ENCODE peak calls at places on chromosome 14, in four cellular contexts. Y is Panc1, H is GM12878, Q is HepG2. D is an unnamed sample.

GRCh38 chr14:24042733-24043132 is 9.1 kb upstream of the CARMIL3 start:
- ATAC-seq in Y (no peak), H (no peak), Q (no peak), D (no peak)

GRCh38 chr14:99682809-99683618 is 1.1 kb upstream of the CYP46A1 start:
- ATAC-seq in Y (peak; percentile 82), H (peak; percentile 79), Q (peak; percentile 82), D (peak; percentile 25)

GRCh38 chr14:85359505-85359904 is 170.4 kb upstream of the FLRT2 start:
- ATAC-seq in Y (no peak), H (no peak), Q (no peak), D (no peak)

GRCh38 chr14:29759521-29760340 is 167.9 kb downstream of the PRKD1 start:
- ATAC-seq in Y (no peak), H (peak; percentile 69), Q (no peak), D (no peak)

GRCh38 chr14:100677152-100677924 is 49.4 kb upstream of the DLK1 start:
- ATAC-seq in Y (peak; percentile 53), H (no peak), Q (peak; percentile 31), D (peak; percentile 54)

GRCh38 chr14:97414718-97415098 is 617.5 kb downstream of the VRK1 start:
- ATAC-seq in Y (no peak), H (no peak), Q (no peak), D (no peak)

GRCh38 chr14:97603201-97603600 is 806.0 kb downstream of the VRK1 start:
- ATAC-seq in Y (no peak), H (no peak), Q (no peak), D (no peak)

GRCh38 chr14:69877492-69877891 is 1.7 kb upstream of the SMOC1 start:
- ATAC-seq in Y (no peak), H (peak; percentile 68), Q (no peak), D (no peak)

GRCh38 chr14:56598519-56598918 is 18.9 kb downstream of the TMEM260 start:
- ATAC-seq in Y (no peak), H (no peak), Q (no peak), D (no peak)

GRCh38 chr14:73397810-73398209 is 60.5 kb downstream of the NUMB start:
- ATAC-seq in Y (no peak), H (no peak), Q (peak; percentile 34), D (no peak)

GRCh38 chr14:106843951-106844483 is 1317.6 kb downstream of the TMEM121 start:
- ATAC-seq in Y (peak; percentile 19), H (peak; percentile 18), Q (no peak), D (no peak)

GRCh38 chr14:32633930-32634329 is 304.7 kb upstream of the NPAS3 start:
- ATAC-seq in Y (no peak), H (no peak), Q (no peak), D (no peak)

GRCh38 chr14:51638071-51638944 is 13.4 kb upstream of the FRMD6 start:
- ATAC-seq in Y (peak; percentile 83), H (no peak), Q (peak; percentile 99), D (no peak)

GRCh38 chr14:40139657-40140056 is 707.4 kb upstream of the FBXO33 start:
- ATAC-seq in Y (no peak), H (no peak), Q (no peak), D (no peak)

GRCh38 chr14:36048667-36049066 is 127.9 kb downstream of the PTCSC3 start:
- ATAC-seq in Y (no peak), H (no peak), Q (no peak), D (no peak)

GRCh38 chr14:49363926-49364751 is 222.0 kb downstream of the RPS29 start:
- ATAC-seq in Y (no peak), H (no peak), Q (peak; percentile 53), D (no peak)

GRCh38 chr14:95336192-95336760 is 16.6 kb upstream of the CLMN start:
- ATAC-seq in Y (no peak), H (peak; percentile 40), Q (peak; percentile 84), D (no peak)

GRCh38 chr14:59675394-59675793 is 98.8 kb upstream of the CCDC175 start:
- ATAC-seq in Y (no peak), H (no peak), Q (no peak), D (no peak)

GRCh38 chr14:50425816-50426215 is 29.1 kb upstream of the CDKL1 start:
- ATAC-seq in Y (no peak), H (no peak), Q (no peak), D (no peak)

GRCh38 chr14:55383541-55384140 is 28.0 kb downstream of the ATG14 start:
- ATAC-seq in Y (peak; percentile 38), H (no peak), Q (no peak), D (no peak)

GRCh38 chr14:92058006-92058917 is 18.4 kb upstream of the TRIP11 start:
- ATAC-seq in Y (no peak), H (no peak), Q (no peak), D (no peak)

GRCh38 chr14:74514471-74514932 is 20.9 kb downstream of the ISCA2 start:
- ATAC-seq in Y (no peak), H (peak; percentile 75), Q (peak; percentile 11), D (peak; percentile 35)

GRCh38 chr14:81589381-81590065 is 55.9 kb upstream of the SEL1L start:
- ATAC-seq in Y (no peak), H (peak; percentile 47), Q (no peak), D (no peak)

GRCh38 chr14:75206190-75206589 is 29.8 kb upstream of the TMED10 start:
- ATAC-seq in Y (no peak), H (no peak), Q (no peak), D (no peak)

GRCh38 chr14:94015223-94015622 is 10.9 kb upstream of the OTUB2 start:
- ATAC-seq in Y (no peak), H (peak; percentile 48), Q (peak; percentile 49), D (no peak)

GRCh38 chr14:32567543-32568384 is 238.7 kb downstream of the AKAP6 start:
- ATAC-seq in Y (no peak), H (no peak), Q (no peak), D (no peak)

GRCh38 chr14:73008501-73008900 is 18.4 kb downstream of the ZFYVE1 start:
- ATAC-seq in Y (no peak), H (no peak), Q (no peak), D (peak; percentile 63)

GRCh38 chr14:104794099-104794498 is 1.4 kb downstream of the AKT1 start:
- ATAC-seq in Y (peak; percentile 24), H (peak; percentile 50), Q (peak; percentile 17), D (no peak)

GRCh38 chr14:34707722-34708121 is 6.7 kb downstream of the CFL2 start:
- ATAC-seq in Y (peak; percentile 61), H (no peak), Q (peak; percentile 43), D (no peak)

GRCh38 chr14:86013663-86014062 is 483.7 kb downstream of the FLRT2 start:
- ATAC-seq in Y (no peak), H (no peak), Q (peak; percentile 78), D (no peak)

DNA sequence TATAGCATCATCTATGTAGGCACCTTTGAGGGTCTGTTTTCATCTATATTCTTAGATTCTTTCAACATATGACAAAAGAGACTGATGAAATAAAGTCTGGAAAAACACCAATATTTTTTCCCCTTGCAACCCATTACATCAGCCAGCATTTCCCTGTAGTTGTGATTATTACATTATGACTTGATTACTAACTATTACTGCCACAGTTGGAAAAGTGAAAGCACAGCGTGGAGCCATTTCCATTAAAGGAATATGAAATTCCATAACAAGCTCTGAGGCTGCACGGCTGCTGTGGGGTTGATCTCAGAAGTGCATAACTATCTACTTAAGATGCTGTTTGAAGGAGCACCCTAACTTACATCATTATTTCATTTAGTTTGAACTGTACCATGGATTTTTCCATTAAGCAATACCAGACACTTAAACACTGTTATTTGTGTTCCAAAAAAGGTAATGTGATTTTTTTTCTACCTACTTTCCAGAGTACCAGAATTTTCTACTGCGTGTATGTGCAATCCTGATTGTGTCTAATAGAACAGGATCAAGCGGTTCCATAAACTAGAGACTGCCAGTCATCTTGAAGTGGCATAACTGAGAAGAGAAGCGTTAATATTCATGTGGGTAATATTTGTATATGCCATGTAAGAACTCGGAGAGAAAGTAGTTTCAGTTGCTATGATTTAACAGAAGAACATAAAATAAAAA is 405.5 kb downstream of the MDGA2 start:
- ATAC-seq in Y (no peak), H (no peak), Q (no peak), D (no peak)
- TF ChIP-seq POLR2AphosphoS5 in Y (no peak), H (no peak), Q (no peak), D (no peak)

DNA sequence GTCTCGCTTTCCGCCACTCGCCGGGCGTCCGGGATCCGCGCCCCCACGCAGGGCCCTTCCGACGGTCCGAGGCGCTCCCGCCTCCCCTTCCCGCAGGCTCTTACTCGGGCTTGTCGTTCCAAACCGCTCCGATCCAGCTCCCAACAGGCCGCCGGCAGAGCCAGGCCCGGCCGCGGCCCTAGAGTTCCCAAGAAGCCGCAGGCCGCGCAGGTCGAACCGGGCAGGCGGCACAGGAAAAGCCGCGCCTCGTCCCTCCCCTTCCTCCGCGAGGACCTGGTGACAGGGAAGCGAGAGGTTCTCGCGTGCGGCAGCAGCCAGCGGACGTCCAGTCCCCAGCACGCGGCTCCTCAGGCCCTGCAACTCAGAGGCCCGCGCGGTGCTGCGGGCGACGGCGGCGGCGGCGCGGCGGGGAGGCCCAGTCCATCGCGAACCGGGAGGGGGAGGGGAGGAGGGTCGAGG is 277 bp downstream of the HECTD1 start:
- ATAC-seq in Y (no peak), H (peak; percentile 54), Q (peak; percentile 6), D (peak; percentile 75)
- TF ChIP-seq POLR2AphosphoS5 in Y (no peak), H (no peak), Q (no peak), D (peak; percentile 12)

DNA sequence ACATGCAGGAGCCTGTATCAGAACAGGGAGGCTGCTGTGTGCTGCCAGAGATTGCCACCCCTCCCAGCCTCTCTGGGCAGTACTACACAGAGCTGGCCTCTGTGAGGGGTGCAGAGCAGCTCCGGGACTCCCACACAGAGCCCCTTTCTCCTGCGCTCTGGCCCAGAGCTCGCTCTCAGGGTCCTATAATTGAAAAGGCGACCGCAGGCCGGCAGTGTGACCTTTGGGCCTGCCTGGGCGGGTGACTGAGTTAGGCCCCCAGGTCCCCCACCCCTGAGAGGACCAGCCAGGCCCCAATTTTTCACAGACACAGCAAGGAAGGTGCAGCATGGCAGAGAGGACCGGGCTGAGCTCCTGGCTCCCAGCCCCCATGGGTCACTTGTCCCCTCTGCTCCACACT is 136.4 kb downstream of the ZFP36L1 start:
- ATAC-seq in Y (no peak), H (no peak), Q (peak; percentile 28), D (no peak)
- TF ChIP-seq POLR2AphosphoS5 in Y (no peak), H (no peak), Q (no peak), D (no peak)

DNA sequence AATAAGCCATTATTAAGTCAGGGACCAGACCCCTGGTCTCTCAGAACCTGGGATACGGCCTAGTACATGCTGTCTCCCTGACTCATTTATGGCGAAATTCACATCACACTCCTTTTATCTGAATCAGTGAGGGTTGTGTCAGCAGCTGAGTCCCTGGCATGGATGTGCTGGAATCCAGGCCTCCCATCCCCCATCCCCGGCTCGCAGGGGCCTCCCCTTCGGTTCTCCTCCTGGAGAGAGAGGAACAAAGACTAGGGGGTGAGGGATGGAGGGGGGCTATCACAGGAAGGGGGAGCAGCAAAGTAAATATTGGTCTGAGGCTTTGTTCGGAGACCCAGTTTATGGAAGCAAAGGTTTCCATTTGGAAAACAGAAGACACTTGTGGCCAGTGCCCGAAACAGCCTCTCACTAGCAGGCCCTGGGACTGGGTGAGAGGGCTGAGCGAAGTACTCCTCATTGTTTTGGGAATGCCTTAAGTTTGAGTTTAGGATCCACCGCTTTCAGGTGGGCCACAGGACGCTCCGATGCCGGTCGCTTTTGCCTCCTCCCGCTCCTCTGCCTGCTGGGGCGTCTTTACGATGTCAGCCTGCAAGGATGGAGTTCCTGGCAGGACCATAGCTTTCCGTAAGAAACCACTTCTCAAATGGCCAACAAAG is 145.0 kb downstream of the PRKCH start:
- ATAC-seq in Y (no peak), H (no peak), Q (no peak), D (peak; percentile 72)
- TF ChIP-seq POLR2AphosphoS5 in Y (no peak), H (no peak), Q (no peak), D (peak; percentile 95)

D was measured in gastroesophageal sphincter.